ENCODE peak calls at places on chromosomes 2 and 18, in four cellular contexts. T is endothelial cell of umbilical vein; Y is brain pericyte; X is CD4-positive, alpha-beta T cell. R is an unnamed sample.

GRCh38 chr18:8696749-8697211 is 8.6 kb upstream of the MTCL1 start:
- DNase-seq in T (peak; percentile 66), Y (no peak), X (peak; percentile 51), R (peak; percentile 93)

GRCh38 chr2:160042054-160042453 is 20.4 kb downstream of the PLA2R1 start:
- DNase-seq in T (peak; percentile 59), Y (no peak), X (no peak), R (no peak)

GRCh38 chr2:216634317-216635148 is 1.3 kb downstream of the IGFBP2 start:
- DNase-seq in T (peak; percentile 29), Y (no peak), X (no peak), R (no peak)

GRCh38 chr18:80034852-80035406 is 695 bp downstream of the RBFA start:
- DNase-seq in T (peak; percentile 20), Y (no peak), X (no peak), R (no peak)

GRCh38 chr2:29360016-29360784 is 245.0 kb downstream of the CLIP4 start:
- DNase-seq in T (no peak), Y (no peak), X (no peak), R (no peak)

GRCh38 chr18:76565238-76566173 is 70.5 kb upstream of the ZNF516 start:
- DNase-seq in T (peak; percentile 49), Y (peak; percentile 66), X (no peak), R (peak; percentile 44)

GRCh38 chr2:102063360-102063947 is 71.7 kb downstream of the IL1R2 start:
- DNase-seq in T (peak; percentile 62), Y (no peak), X (no peak), R (no peak)

GRCh38 chr2:203061346-203061745 is 46.7 kb downstream of the NBEAL1 start:
- DNase-seq in T (no peak), Y (no peak), X (no peak), R (no peak)

GRCh38 chr18:59842947-59843346 is 56.8 kb upstream of the PMAIP1 start:
- DNase-seq in T (no peak), Y (no peak), X (no peak), R (no peak)

GRCh38 chr2:194319222-194319992 is 1337.6 kb upstream of the SLC39A10 start:
- DNase-seq in T (no peak), Y (no peak), X (no peak), R (no peak)